ENCODE peak calls at places on chromosomes 11 and 22, in six cellular contexts. One of them, this sample, is unnamed.

GRCh38 chr22:42866100-42866499 is 9.0 kb upstream of the ARFGAP3 start:
- DNase-seq in hepatocyte: no peak
- DNase-seq in upper lobe of right lung: no peak
- DNase-seq in IMR-90: no peak
- DNase-seq in astrocyte: no peak
- DNase-seq in A549: no peak
- DNase-seq in this sample: no peak

GRCh38 chr11:105975128-105975527 is 46.9 kb downstream of the MSANTD4 start:
- DNase-seq in astrocyte: peak; percentile 2
- DNase-seq in hepatocyte: no peak
- DNase-seq in A549: no peak
- DNase-seq in IMR-90: peak; percentile 48
- DNase-seq in upper lobe of right lung: no peak
- DNase-seq in this sample: no peak

GRCh38 chr22:35301370-35301874 is 1.7 kb downstream of the TOM1 start:
- DNase-seq in astrocyte: peak; percentile 98
- DNase-seq in hepatocyte: peak; percentile 87
- DNase-seq in A549: peak; percentile 44
- DNase-seq in IMR-90: peak; percentile 96
- DNase-seq in upper lobe of right lung: peak; percentile 84
- DNase-seq in this sample: no peak

GRCh38 chr11:10758959-10759358 is 7.9 kb downstream of the CTR9 start:
- DNase-seq in hepatocyte: no peak
- DNase-seq in IMR-90: no peak
- DNase-seq in astrocyte: no peak
- DNase-seq in upper lobe of right lung: no peak
- DNase-seq in A549: no peak
- DNase-seq in this sample: no peak

GRCh38 chr11:92304271-92304670 is 79.7 kb downstream of the FAT3 start:
- DNase-seq in A549: no peak
- DNase-seq in hepatocyte: no peak
- DNase-seq in IMR-90: no peak
- DNase-seq in upper lobe of right lung: no peak
- DNase-seq in astrocyte: no peak
- DNase-seq in this sample: no peak

GRCh38 chr22:31243339-31244043 is 31.4 kb downstream of the LIMK2 start:
- DNase-seq in upper lobe of right lung: no peak
- DNase-seq in hepatocyte: no peak
- DNase-seq in A549: no peak
- DNase-seq in astrocyte: peak; percentile 78
- DNase-seq in IMR-90: no peak
- DNase-seq in this sample: no peak

GRCh38 chr22:46453006-46453828 is 84.2 kb downstream of the CELSR1 start:
- DNase-seq in hepatocyte: no peak
- DNase-seq in IMR-90: no peak
- DNase-seq in A549: no peak
- DNase-seq in upper lobe of right lung: no peak
- DNase-seq in astrocyte: no peak
- DNase-seq in this sample: no peak

GRCh38 chr11:118615996-118616395 is 8.6 kb downstream of the PHLDB1 start:
- DNase-seq in astrocyte: no peak
- DNase-seq in A549: no peak
- DNase-seq in IMR-90: no peak
- DNase-seq in upper lobe of right lung: peak; percentile 40
- DNase-seq in hepatocyte: no peak
- DNase-seq in this sample: no peak

GRCh38 chr11:60872952-60873524 is 5.7 kb downstream of the ZP1 start:
- DNase-seq in astrocyte: peak; percentile 76
- DNase-seq in hepatocyte: peak; percentile 41
- DNase-seq in upper lobe of right lung: peak; percentile 49
- DNase-seq in A549: no peak
- DNase-seq in IMR-90: peak; percentile 89
- DNase-seq in this sample: no peak

GRCh38 chr11:122115520-122116343 is at the start of gene BLID:
- DNase-seq in upper lobe of right lung: peak; percentile 82
- DNase-seq in hepatocyte: peak; percentile 57
- DNase-seq in A549: no peak
- DNase-seq in astrocyte: no peak
- DNase-seq in IMR-90: peak; percentile 46
- DNase-seq in this sample: no peak

GRCh38 chr11:95606824-95607223 is 182.8 kb downstream of the FAM76B start:
- DNase-seq in hepatocyte: no peak
- DNase-seq in astrocyte: no peak
- DNase-seq in upper lobe of right lung: no peak
- DNase-seq in IMR-90: no peak
- DNase-seq in A549: no peak
- DNase-seq in this sample: no peak

GRCh38 chr11:95608093-95608492 is 181.5 kb downstream of the FAM76B start:
- DNase-seq in upper lobe of right lung: no peak
- DNase-seq in astrocyte: no peak
- DNase-seq in A549: no peak
- DNase-seq in hepatocyte: no peak
- DNase-seq in IMR-90: no peak
- DNase-seq in this sample: no peak

GRCh38 chr11:95599959-95600586 is 189.5 kb downstream of the FAM76B start:
- DNase-seq in A549: no peak
- DNase-seq in hepatocyte: no peak
- DNase-seq in astrocyte: no peak
- DNase-seq in upper lobe of right lung: no peak
- DNase-seq in IMR-90: no peak
- DNase-seq in this sample: no peak

GRCh38 chr11:95605271-95605940 is 184.2 kb downstream of the FAM76B start:
- DNase-seq in astrocyte: no peak
- DNase-seq in upper lobe of right lung: no peak
- DNase-seq in IMR-90: no peak
- DNase-seq in hepatocyte: no peak
- DNase-seq in A549: no peak
- DNase-seq in this sample: no peak
- H3K27ac ChIP-seq in astrocyte: no peak overlapping the region
- H3K27ac ChIP-seq in upper lobe of right lung: no peak overlapping the region
- H3K27ac ChIP-seq in IMR-90: no peak overlapping the region
- H3K27ac ChIP-seq in hepatocyte: no peak overlapping the region
- H3K27ac ChIP-seq in A549: no peak overlapping the region
- H3K27ac ChIP-seq in this sample: no peak overlapping the region

GRCh38 chr11:33722579-33723234 is 13.5 kb downstream of the CD59 start:
- DNase-seq in IMR-90: peak; percentile 80
- DNase-seq in A549: no peak
- DNase-seq in hepatocyte: no peak
- DNase-seq in upper lobe of right lung: no peak
- DNase-seq in astrocyte: peak; percentile 77
- DNase-seq in this sample: no peak
- H3K27ac ChIP-seq in IMR-90: peak overlapping the region; percentile 82
- H3K27ac ChIP-seq in A549: peak overlapping the region; percentile 90
- H3K27ac ChIP-seq in hepatocyte: peak overlapping the region; percentile 87
- H3K27ac ChIP-seq in upper lobe of right lung: peak overlapping the region; percentile 82
- H3K27ac ChIP-seq in astrocyte: peak overlapping the region; percentile 98
- H3K27ac ChIP-seq in this sample: no peak overlapping the region

GRCh38 chr11:1530686-1531256 is 41.3 kb downstream of the DUSP8 start:
- DNase-seq in hepatocyte: no peak
- DNase-seq in astrocyte: peak; percentile 20
- DNase-seq in upper lobe of right lung: no peak
- DNase-seq in A549: no peak
- DNase-seq in IMR-90: no peak
- DNase-seq in this sample: no peak
- H3K27ac ChIP-seq in hepatocyte: no peak overlapping the region
- H3K27ac ChIP-seq in astrocyte: no peak overlapping the region
- H3K27ac ChIP-seq in upper lobe of right lung: no peak overlapping the region
- H3K27ac ChIP-seq in A549: no peak overlapping the region
- H3K27ac ChIP-seq in IMR-90: no peak overlapping the region
- H3K27ac ChIP-seq in this sample: no peak overlapping the region

DNA sequence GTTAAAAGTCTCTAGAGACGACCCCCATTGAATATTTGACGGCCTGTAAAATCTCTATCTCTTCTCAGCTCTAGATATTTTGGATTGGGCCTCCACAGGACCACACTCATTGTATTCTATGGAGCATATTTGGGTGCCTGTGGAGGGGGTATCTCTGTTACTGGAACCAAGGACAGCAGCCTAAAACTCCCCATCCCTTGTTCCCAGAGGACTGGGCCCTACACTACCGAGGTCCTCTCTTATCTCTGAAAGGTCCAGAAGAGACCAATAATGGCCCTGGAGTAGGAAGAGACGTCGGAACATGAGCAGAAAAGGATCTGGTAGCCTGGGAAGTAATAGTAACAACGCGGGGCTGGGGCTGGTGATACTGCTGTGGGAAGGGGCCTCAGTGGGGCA is 542 bp downstream of the HPS4 start:
- DNase-seq in hepatocyte: no peak
- DNase-seq in A549: no peak
- DNase-seq in astrocyte: no peak
- DNase-seq in IMR-90: no peak
- DNase-seq in upper lobe of right lung: no peak
- DNase-seq in this sample: no peak
- H3K27ac ChIP-seq in hepatocyte: peak overlapping the region; percentile 99
- H3K27ac ChIP-seq in A549: peak overlapping the region; percentile 100
- H3K27ac ChIP-seq in astrocyte: peak overlapping the region; percentile 96
- H3K27ac ChIP-seq in IMR-90: peak overlapping the region; percentile 90
- H3K27ac ChIP-seq in upper lobe of right lung: peak overlapping the region; percentile 98
- H3K27ac ChIP-seq in this sample: no peak overlapping the region

GRCh38 chr11:107697291-107697690 is 14.6 kb downstream of the SLN start:
- DNase-seq in IMR-90: no peak
- DNase-seq in astrocyte: no peak
- DNase-seq in hepatocyte: no peak
- DNase-seq in A549: no peak
- DNase-seq in upper lobe of right lung: no peak
- DNase-seq in this sample: no peak

GRCh38 chr11:107696140-107696539 is 15.7 kb downstream of the SLN start:
- DNase-seq in IMR-90: peak; percentile 97
- DNase-seq in astrocyte: peak; percentile 97
- DNase-seq in hepatocyte: peak; percentile 59
- DNase-seq in upper lobe of right lung: no peak
- DNase-seq in A549: peak; percentile 35
- DNase-seq in this sample: no peak

GRCh38 chr11:107699371-107700348 is 12.2 kb downstream of the SLN start:
- DNase-seq in upper lobe of right lung: no peak
- DNase-seq in astrocyte: peak; percentile 48
- DNase-seq in A549: no peak
- DNase-seq in hepatocyte: no peak
- DNase-seq in IMR-90: no peak
- DNase-seq in this sample: no peak

GRCh38 chr11:107691003-107691402 is 20.9 kb downstream of the SLN start:
- DNase-seq in A549: no peak
- DNase-seq in hepatocyte: no peak
- DNase-seq in IMR-90: peak; percentile 36
- DNase-seq in astrocyte: peak; percentile 79
- DNase-seq in upper lobe of right lung: no peak
- DNase-seq in this sample: no peak

GRCh38 chr11:107695446-107695845 is 16.4 kb downstream of the SLN start:
- DNase-seq in A549: no peak
- DNase-seq in astrocyte: no peak
- DNase-seq in IMR-90: peak; percentile 67
- DNase-seq in hepatocyte: no peak
- DNase-seq in upper lobe of right lung: no peak
- DNase-seq in this sample: no peak
- H3K27ac ChIP-seq in A549: peak overlapping the region; percentile 67
- H3K27ac ChIP-seq in astrocyte: peak overlapping the region; percentile 74
- H3K27ac ChIP-seq in IMR-90: peak overlapping the region; percentile 80
- H3K27ac ChIP-seq in hepatocyte: no peak overlapping the region
- H3K27ac ChIP-seq in upper lobe of right lung: no peak overlapping the region
- H3K27ac ChIP-seq in this sample: no peak overlapping the region

GRCh38 chr11:7612056-7612660 is 61.1 kb downstream of the CYB5R2 start:
- DNase-seq in IMR-90: no peak
- DNase-seq in astrocyte: no peak
- DNase-seq in upper lobe of right lung: no peak
- DNase-seq in A549: no peak
- DNase-seq in hepatocyte: no peak
- DNase-seq in this sample: no peak

GRCh38 chr11:7610393-7610792 is 62.9 kb downstream of the CYB5R2 start:
- DNase-seq in A549: no peak
- DNase-seq in IMR-90: no peak
- DNase-seq in astrocyte: no peak
- DNase-seq in upper lobe of right lung: no peak
- DNase-seq in hepatocyte: no peak
- DNase-seq in this sample: no peak

GRCh38 chr11:7612661-7613393 is 60.5 kb downstream of the CYB5R2 start:
- DNase-seq in A549: no peak
- DNase-seq in hepatocyte: peak; percentile 38
- DNase-seq in upper lobe of right lung: no peak
- DNase-seq in IMR-90: peak; percentile 2
- DNase-seq in astrocyte: peak; percentile 6
- DNase-seq in this sample: no peak

GRCh38 chr11:7609521-7609920 is 63.8 kb downstream of the CYB5R2 start:
- DNase-seq in A549: no peak
- DNase-seq in astrocyte: no peak
- DNase-seq in IMR-90: peak; percentile 31
- DNase-seq in hepatocyte: no peak
- DNase-seq in upper lobe of right lung: no peak
- DNase-seq in this sample: no peak

GRCh38 chr11:7611411-7611810 is 61.9 kb downstream of the CYB5R2 start:
- DNase-seq in IMR-90: peak; percentile 4
- DNase-seq in astrocyte: no peak
- DNase-seq in A549: no peak
- DNase-seq in hepatocyte: no peak
- DNase-seq in upper lobe of right lung: no peak
- DNase-seq in this sample: no peak
- H3K27ac ChIP-seq in IMR-90: no peak overlapping the region
- H3K27ac ChIP-seq in astrocyte: no peak overlapping the region
- H3K27ac ChIP-seq in A549: no peak overlapping the region
- H3K27ac ChIP-seq in hepatocyte: peak overlapping the region; percentile 85
- H3K27ac ChIP-seq in upper lobe of right lung: no peak overlapping the region
- H3K27ac ChIP-seq in this sample: no peak overlapping the region

DNA sequence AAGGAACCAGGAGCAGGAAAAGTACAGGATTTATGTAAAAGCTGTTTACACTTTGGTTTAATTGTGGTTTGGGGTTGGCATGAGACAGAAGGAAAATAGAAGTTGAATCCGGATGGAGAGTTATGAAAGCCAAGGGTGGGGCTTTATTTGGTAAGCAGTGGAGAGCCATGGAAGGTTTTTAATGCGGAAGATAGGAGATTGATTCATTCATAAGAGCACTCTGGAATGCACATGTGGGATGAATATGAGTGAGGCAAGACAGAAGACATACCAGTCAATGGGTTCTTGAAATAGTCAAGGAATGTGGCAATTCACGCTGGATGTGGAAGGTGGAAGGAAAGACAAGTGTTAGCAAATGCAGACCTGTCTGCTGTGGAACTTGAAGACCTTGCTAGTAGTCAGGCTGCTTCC is 9.3 kb upstream of the GLB1L3 start:
- DNase-seq in hepatocyte: no peak
- DNase-seq in astrocyte: peak; percentile 84
- DNase-seq in IMR-90: peak; percentile 72
- DNase-seq in A549: no peak
- DNase-seq in upper lobe of right lung: no peak
- DNase-seq in this sample: no peak
- H3K27ac ChIP-seq in hepatocyte: no peak overlapping the region
- H3K27ac ChIP-seq in astrocyte: no peak overlapping the region
- H3K27ac ChIP-seq in IMR-90: no peak overlapping the region
- H3K27ac ChIP-seq in A549: no peak overlapping the region
- H3K27ac ChIP-seq in upper lobe of right lung: peak overlapping the region; percentile 59
- H3K27ac ChIP-seq in this sample: no peak overlapping the region

DNA sequence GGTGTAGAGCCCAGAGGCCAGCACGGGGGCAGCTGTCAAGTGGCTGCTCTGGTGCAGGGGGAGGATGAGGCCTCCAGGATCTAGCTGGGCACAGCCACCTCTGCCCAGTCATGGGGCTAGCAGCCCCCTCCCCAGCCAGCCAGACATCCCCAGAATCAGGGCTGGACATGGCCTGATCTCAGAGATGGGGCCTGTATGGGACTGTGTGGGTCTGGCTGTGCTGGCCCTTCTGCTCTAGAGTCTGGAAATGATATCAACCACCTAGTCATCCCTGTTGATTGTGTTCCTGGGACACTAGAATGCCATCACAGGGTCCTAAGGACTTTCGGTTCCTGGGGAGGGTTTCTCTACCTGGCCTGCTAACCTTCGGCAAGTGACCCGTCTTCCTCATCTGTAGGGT is 2.8 kb downstream of the FLRT1 start:
- DNase-seq in upper lobe of right lung: no peak
- DNase-seq in hepatocyte: no peak
- DNase-seq in astrocyte: no peak
- DNase-seq in A549: no peak
- DNase-seq in IMR-90: no peak
- DNase-seq in this sample: no peak
- H3K27ac ChIP-seq in upper lobe of right lung: no peak overlapping the region
- H3K27ac ChIP-seq in hepatocyte: no peak overlapping the region
- H3K27ac ChIP-seq in astrocyte: no peak overlapping the region
- H3K27ac ChIP-seq in A549: no peak overlapping the region
- H3K27ac ChIP-seq in IMR-90: no peak overlapping the region
- H3K27ac ChIP-seq in this sample: no peak overlapping the region